ENCODE peak calls at places on chromosomes 1 and 21, in nine cellular contexts. I is activated naive CD8-positive, alpha-beta T cell treated with anti-CD3 and anti-CD28 coated beads for 36 hours; D is IMR-90; T is left ventricle myocardium inferior; Q is activated CD4-positive, alpha-beta T cell treated with anti-CD3 and anti-CD28 coated beads, Interleukin-2, amount 10 ng/mL, durations not matched to agents 7 days and 5 days; B is Daoy; R is EL; V is HFF-Myc; S is tibial nerve. K is an unnamed sample.

GRCh38 chr1:5099558-5099957 is 445.1 kb downstream of the AJAP1 start:
- DNase-seq in Q (no peak), V (no peak), S (no peak), D (no peak), R (no peak), B (no peak), T (no peak), I (no peak), K (no peak)

GRCh38 chr1:247077768-247078314 is 770 bp downstream of the ZNF670 start:
- DNase-seq in B (no peak), S (no peak), V (no peak), R (peak), Q (no peak), T (no peak), D (peak), I (no peak), K (no peak)

GRCh38 chr1:9027307-9027706 is 1.1 kb upstream of the SLC2A7 start:
- DNase-seq in D (no peak), S (no peak), R (no peak), T (no peak), V (no peak), B (no peak), Q (no peak), I (no peak), K (no peak)

GRCh38 chr1:33228935-33229487 is 27.3 kb upstream of the ZNF362 start:
- DNase-seq in S (peak), V (peak), T (no peak), B (no peak), I (no peak), D (peak), Q (no peak), R (peak), K (no peak)

GRCh38 chr1:172293379-172293778 is 127.1 kb upstream of the C1orf105 start:
- DNase-seq in S (no peak), V (no peak), T (no peak), I (no peak), D (peak), Q (no peak), R (no peak), B (no peak), K (no peak)

GRCh38 chr21:38409907-38410306 is 88.4 kb downstream of the ERG start:
- DNase-seq in Q (no peak), R (no peak), S (no peak), T (no peak), B (no peak), V (no peak), D (no peak), I (no peak), K (no peak)

GRCh38 chr1:64033667-64034215 is 169.7 kb upstream of the UBE2U start:
- DNase-seq in Q (no peak), D (peak), S (no peak), V (no peak), B (peak), R (no peak), T (peak), I (no peak), K (no peak)

GRCh38 chr1:152866321-152866720 is 6.5 kb downstream of the LCE7A start:
- DNase-seq in I (no peak), S (no peak), R (no peak), D (no peak), Q (no peak), B (no peak), V (no peak), T (no peak), K (no peak)

GRCh38 chr1:88062650-88063153 is 621.4 kb upstream of the PKN2 start:
- DNase-seq in B (no peak), T (no peak), I (no peak), S (no peak), Q (no peak), D (no peak), R (no peak), V (no peak), K (no peak)

GRCh38 chr1:45769261-45769932 is 18.9 kb upstream of the IPP start:
- DNase-seq in R (no peak), I (no peak), D (peak), T (no peak), S (no peak), Q (no peak), B (peak), V (peak), K (no peak)

GRCh38 chr1:110308247-110308646 is 30.9 kb upstream of the RBM15 start:
- DNase-seq in R (peak), I (no peak), V (no peak), Q (no peak), B (peak), D (peak), S (no peak), T (no peak), K (no peak)

GRCh38 chr1:11720523-11720922 is 15.4 kb upstream of the AGTRAP start:
- DNase-seq in T (no peak), B (no peak), Q (no peak), D (no peak), I (no peak), R (no peak), S (no peak), V (no peak), K (no peak)

GRCh38 chr1:1306070-1306660 is 1.6 kb downstream of the ACAP3 start:
- DNase-seq in S (no peak), V (no peak), D (peak), Q (no peak), B (peak), R (peak), I (peak), T (no peak), K (no peak)

GRCh38 chr21:34688145-34688544 is 19.4 kb downstream of the CLIC6 start:
- DNase-seq in B (no peak), T (no peak), S (no peak), I (no peak), V (no peak), D (no peak), Q (no peak), R (no peak), K (no peak)

GRCh38 chr1:160945079-160945478 is 9.5 kb downstream of the ITLN2 start:
- DNase-seq in Q (no peak), T (no peak), B (no peak), D (no peak), S (no peak), I (no peak), V (no peak), R (no peak), K (no peak)

GRCh38 chr1:161907266-161907665 is 116.4 kb downstream of the OLFML2B start:
- DNase-seq in I (no peak), S (no peak), D (no peak), T (no peak), B (no peak), R (no peak), V (no peak), Q (no peak), K (no peak)

GRCh38 chr1:100607628-100608240 is 69.8 kb downstream of the GPR88 start:
- DNase-seq in R (no peak), B (no peak), Q (no peak), T (no peak), V (no peak), D (no peak), S (no peak), I (no peak), K (no peak)

GRCh38 chr1:160665330-160666078 is 18.7 kb upstream of the SLAMF1 start:
- DNase-seq in I (peak), S (no peak), B (no peak), Q (no peak), D (no peak), T (peak), R (no peak), V (no peak), K (no peak)

GRCh38 chr1:63448741-63449140 is 74.3 kb downstream of the ITGB3BP start:
- DNase-seq in T (no peak), V (no peak), B (no peak), R (peak), I (no peak), D (peak), Q (no peak), S (no peak), K (no peak)

GRCh38 chr1:221117548-221117951 is 238.3 kb downstream of the HLX start:
- DNase-seq in B (peak), D (peak), V (no peak), R (peak), Q (no peak), S (no peak), I (no peak), T (peak), K (peak)

GRCh38 chr1:161970633-161971032 is 53.0 kb downstream of the OLFML2B start:
- DNase-seq in B (no peak), V (no peak), Q (no peak), T (no peak), D (no peak), R (no peak), S (no peak), I (no peak), K (no peak)

GRCh38 chr1:24918370-24918769 is 11.7 kb downstream of the RUNX3 start:
- DNase-seq in S (no peak), I (no peak), Q (no peak), R (no peak), B (no peak), V (no peak), D (no peak), T (no peak), K (no peak)

GRCh38 chr1:52752427-52752826 is 26.2 kb downstream of the ZYG11B start:
- DNase-seq in I (no peak), S (no peak), T (no peak), D (peak), R (peak), B (no peak), Q (no peak), V (no peak), K (no peak)

GRCh38 chr1:87335175-87335992 is 6.7 kb downstream of the LMO4 start:
- DNase-seq in D (peak), T (peak), V (no peak), I (peak), R (peak), B (peak), S (peak), Q (peak), K (peak)

GRCh38 chr1:205458777-205459566 is 3.1 kb upstream of the BLACAT1 start:
- DNase-seq in T (no peak), S (no peak), I (peak), Q (peak), B (peak), D (peak), R (peak), V (no peak), K (no peak)

GRCh38 chr21:34534522-34534921 is 22.5 kb upstream of the KCNE1 start:
- DNase-seq in B (peak), T (no peak), D (no peak), R (peak), S (no peak), V (no peak), Q (no peak), I (peak), K (peak)

GRCh38 chr1:224333309-224333926 is 3.4 kb upstream of the NVL start:
- DNase-seq in D (peak), V (peak), T (no peak), S (no peak), I (no peak), Q (peak), R (peak), B (peak), K (no peak)

GRCh38 chr1:235004840-235005391 is 123.7 kb downstream of the TOMM20 start:
- DNase-seq in T (no peak), B (no peak), Q (no peak), I (no peak), V (no peak), D (no peak), R (no peak), S (no peak), K (no peak)

GRCh38 chr1:185886046-185886445 is 151.9 kb downstream of the HMCN1 start:
- DNase-seq in D (no peak), B (no peak), I (no peak), R (no peak), S (no peak), V (no peak), T (no peak), Q (no peak), K (no peak)

GRCh38 chr1:219788091-219788490 is 140.3 kb downstream of the SLC30A10 start:
- DNase-seq in B (peak), D (peak), I (no peak), V (no peak), T (no peak), S (no peak), Q (no peak), R (peak), K (no peak)

GRCh38 chr1:169497317-169497716 is 11.6 kb upstream of the SLC19A2 start:
- DNase-seq in Q (no peak), D (no peak), I (no peak), B (no peak), R (no peak), S (no peak), V (no peak), T (no peak), K (no peak)

GRCh38 chr1:104706631-104707147 is 957.0 kb downstream of the AMY1C start:
- DNase-seq in Q (peak), B (peak), D (no peak), S (no peak), V (no peak), I (no peak), T (no peak), R (no peak), K (no peak)

GRCh38 chr1:4016351-4017130 is 116.5 kb upstream of the C1orf174 start:
- DNase-seq in R (no peak), I (no peak), V (no peak), B (no peak), T (no peak), Q (no peak), S (no peak), D (no peak), K (no peak)

GRCh38 chr1:12567288-12567819 is 50.7 kb downstream of the DHRS3 start:
- DNase-seq in I (no peak), B (no peak), D (no peak), Q (no peak), S (no peak), V (no peak), R (no peak), T (no peak), K (no peak)